ENCODE peak calls at places on chromosomes 11 and 22, in six cellular contexts. O is HFF-Myc, X is neural progenitor cell, H is tibial nerve, G is gastrocnemius medialis, N is thyroid gland. A is an unnamed sample.
A peak's percentile ranks its signal among the peaks of the same experiment; 100 is the strongest.

GRCh38 chr11:106619320-106619990 is 398.8 kb downstream of the GUCY1A2 start:
- DNase-seq in G (no peak), X (no peak), O (no peak), N (no peak), H (no peak), A (no peak)

GRCh38 chr22:34800265-34800664 is 265.7 kb upstream of the ISX start:
- DNase-seq in O (no peak), N (no peak), G (no peak), H (no peak), X (no peak), A (no peak)

GRCh38 chr11:20417771-20418170 is 30.3 kb downstream of the PRMT3 start:
- DNase-seq in N (no peak), O (no peak), X (no peak), G (no peak), H (no peak), A (no peak)

GRCh38 chr11:66367561-66368312 is 3.8 kb downstream of the SLC29A2 start:
- DNase-seq in N (no peak), X (no peak), O (no peak), G (no peak), H (no peak), A (peak; percentile 42)

GRCh38 chr22:19239464-19239863 is 52.1 kb downstream of the CLTCL1 start:
- DNase-seq in O (no peak), N (no peak), H (no peak), G (no peak), X (no peak), A (no peak)

GRCh38 chr11:8267831-8268529 is 4.3 kb upstream of the LMO1 start:
- DNase-seq in N (peak; percentile 17), H (no peak), X (peak; percentile 68), G (peak; percentile 10), O (no peak), A (no peak)

GRCh38 chr22:37884420-37884819 is 21.7 kb upstream of the MICALL1 start:
- DNase-seq in O (no peak), G (no peak), N (no peak), H (no peak), X (no peak), A (no peak)

GRCh38 chr11:118113031-118113430 is 26.3 kb upstream of the SMIM35 start:
- DNase-seq in H (no peak), N (no peak), O (no peak), X (no peak), G (no peak), A (no peak)

GRCh38 chr11:45141631-45142030 is 4.8 kb upstream of the PRDM11 start:
- DNase-seq in N (no peak), X (no peak), G (no peak), O (no peak), H (no peak), A (no peak)

GRCh38 chr11:2393111-2393868 is 7.3 kb upstream of the TSSC4 start:
- DNase-seq in X (no peak), N (no peak), G (no peak), H (no peak), O (no peak), A (no peak)

GRCh38 chr11:74644084-74644483 is 51.7 kb downstream of the POLD3 start:
- DNase-seq in X (no peak), G (no peak), H (no peak), O (no peak), N (no peak), A (no peak)

GRCh38 chr22:46242023-46242422 is 8.1 kb downstream of the CDPF1 start:
- DNase-seq in O (no peak), H (no peak), X (no peak), N (no peak), G (no peak), A (no peak)

GRCh38 chr11:1753426-1754305 is 3.3 kb upstream of the IFITM10 start:
- DNase-seq in X (no peak), N (no peak), G (no peak), O (no peak), H (no peak), A (peak; percentile 51)

GRCh38 chr11:46456676-46457432 is 65.3 kb upstream of the CHRM4 start:
- DNase-seq in H (no peak), X (peak; percentile 23), O (no peak), G (no peak), N (no peak), A (no peak)

GRCh38 chr11:2358754-2359444 is 18.2 kb upstream of the CD81 start:
- DNase-seq in X (no peak), H (no peak), G (no peak), N (no peak), O (no peak), A (no peak)

GRCh38 chr11:74683279-74683871 is 47.9 kb downstream of the CHRDL2 start:
- DNase-seq in X (peak; percentile 64), G (no peak), H (no peak), O (no peak), N (peak; percentile 32), A (peak; percentile 44)

GRCh38 chr11:61429346-61429690 is 457 bp downstream of the CPSF7 start:
- DNase-seq in X (peak; percentile 93), G (peak; percentile 34), N (peak; percentile 59), O (no peak), H (no peak), A (peak; percentile 85)

GRCh38 chr22:39318507-39319283 is 728 bp downstream of the RPL3 start:
- DNase-seq in N (no peak), O (no peak), X (peak; percentile 54), H (no peak), G (no peak), A (peak; percentile 63)

GRCh38 chr11:96333076-96333744 is 9.8 kb downstream of the MAML2 start:
- DNase-seq in N (no peak), H (no peak), G (no peak), O (no peak), X (no peak), A (no peak)

GRCh38 chr11:68517121-68517741 is 56.7 kb downstream of the PPP6R3 start:
- DNase-seq in G (no peak), N (no peak), X (no peak), O (no peak), H (no peak), A (no peak)

GRCh38 chr11:93476796-93477195 is 66.4 kb downstream of the SMCO4 start:
- DNase-seq in O (no peak), X (no peak), H (no peak), N (no peak), G (no peak), A (no peak)

GRCh38 chr22:31144223-31144622 is 3.9 kb upstream of the PLA2G3 start:
- DNase-seq in X (no peak), G (no peak), H (no peak), O (no peak), N (no peak), A (no peak)

GRCh38 chr11:3642071-3642951 is 519 bp upstream of the ART5 start:
- DNase-seq in N (peak; percentile 88), H (peak; percentile 33), G (peak; percentile 96), O (peak; percentile 12), X (peak; percentile 97), A (peak; percentile 93)

GRCh38 chr11:3641191-3641590 is 601 bp downstream of the ART5 start:
- DNase-seq in H (no peak), G (no peak), N (no peak), X (no peak), O (no peak), A (no peak)

GRCh38 chr11:3641701-3642070 is at the start of gene ART5:
- DNase-seq in X (no peak), N (no peak), O (no peak), G (no peak), H (no peak), A (no peak)

GRCh38 chr11:3645552-3645951 is 624 bp downstream of the ART1 start:
- DNase-seq in H (no peak), O (no peak), G (peak; percentile 71), X (no peak), N (no peak), A (peak; percentile 61)

GRCh38 chr11:3644817-3645235 is at the start of gene ART1:
- DNase-seq in G (peak; percentile 95), X (no peak), H (no peak), N (no peak), O (no peak), A (peak; percentile 85)
- TF ChIP-seq CTCF in G (peak; percentile 52), X (no peak), H (no peak), N (no peak), O (no peak), A (peak; percentile 37)

GRCh38 chr22:49620666-49621065 is 207.0 kb downstream of the BRD1 start:
- DNase-seq in G (no peak), H (no peak), N (no peak), O (no peak), X (no peak), A (no peak)
- H3K4me3 ChIP-seq in G (no peak overlapping the region), H (no peak overlapping the region), N (no peak overlapping the region), O (no peak overlapping the region), X (no peak overlapping the region), A (no peak overlapping the region)

GRCh38 chr11:63681208-63682044 is at the start of gene RTN3:
- DNase-seq in G (peak; percentile 96), X (peak; percentile 100), O (peak; percentile 95), N (peak; percentile 97), H (peak; percentile 89), A (peak; percentile 96)
- TF ChIP-seq CTCF in G (no peak), X (peak; percentile 9), O (no peak), N (no peak), H (no peak), A (peak; percentile 10)

GRCh38 chr11:95108671-95109551 is 19.3 kb downstream of the ENDOD1 start:
- DNase-seq in N (no peak), O (no peak), X (peak; percentile 13), G (no peak), H (no peak), A (no peak)

GRCh38 chr11:95111923-95112540 is 22.4 kb downstream of the ENDOD1 start:
- DNase-seq in X (peak; percentile 11), H (no peak), N (no peak), O (no peak), G (no peak), A (no peak)

GRCh38 chr11:95104916-95105315 is 15.3 kb downstream of the ENDOD1 start:
- DNase-seq in H (no peak), X (no peak), O (no peak), N (no peak), G (no peak), A (no peak)

GRCh38 chr11:95104121-95104830 is 14.6 kb downstream of the ENDOD1 start:
- DNase-seq in O (no peak), G (peak; percentile 70), X (no peak), N (no peak), H (no peak), A (no peak)

GRCh38 chr11:95108159-95108611 is 18.5 kb downstream of the ENDOD1 start:
- DNase-seq in G (peak; percentile 80), X (peak; percentile 5), H (no peak), N (peak; percentile 14), O (no peak), A (peak; percentile 65)
- H3K4me3 ChIP-seq in G (peak overlapping the region; percentile 48), X (no peak overlapping the region), H (no peak overlapping the region), N (no peak overlapping the region), O (no peak overlapping the region), A (peak overlapping the region; percentile 58)

DNA sequence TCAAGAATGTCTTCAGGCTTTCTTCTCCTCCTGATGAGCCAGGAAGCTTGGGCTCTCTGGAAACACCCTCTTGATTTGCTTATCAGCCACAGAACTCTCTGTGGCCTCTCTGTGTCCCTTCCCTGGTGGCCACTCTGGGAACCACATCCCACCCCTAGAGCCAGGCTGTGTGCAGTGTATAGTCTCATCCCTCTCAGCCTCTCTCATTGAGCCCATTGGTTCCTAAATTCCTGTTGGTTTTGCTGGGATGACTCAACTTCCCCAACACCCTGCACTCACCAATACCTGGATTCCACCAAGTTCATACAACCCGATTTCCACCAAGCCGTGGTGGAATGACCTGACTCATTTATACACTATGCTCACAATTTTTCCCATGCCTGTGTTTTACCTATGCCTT is 5.2 kb downstream of the IRAG1 start:
- DNase-seq in X (no peak), O (no peak), G (no peak), H (no peak), N (no peak), A (no peak)
- TF ChIP-seq CTCF in X (peak; percentile 34), O (peak; percentile 36), G (no peak), H (no peak), N (no peak), A (no peak)

A was measured in psoas muscle.